ENCODE peak calls at places on chromosome 15, in four cellular contexts. One of them, this sample, is unnamed.

GRCh38 chr15:91001209-91001608 is 6.9 kb upstream of the PRC1 start:
- DNase-seq in GM23338: no peak
- DNase-seq in stomach: no peak
- DNase-seq in transverse colon: no peak
- DNase-seq in this sample: no peak

GRCh38 chr15:26082833-26083174 is 219.7 kb upstream of the ATP10A start:
- DNase-seq in GM23338: no peak
- DNase-seq in transverse colon: no peak
- DNase-seq in stomach: no peak
- DNase-seq in this sample: no peak

GRCh38 chr15:61549727-61550126 is 320.6 kb upstream of the RORA start:
- DNase-seq in stomach: no peak
- DNase-seq in transverse colon: no peak
- DNase-seq in GM23338: no peak
- DNase-seq in this sample: no peak

GRCh38 chr15:49154799-49155109 is 645 bp downstream of the COPS2 start:
- DNase-seq in transverse colon: no peak
- DNase-seq in GM23338: no peak
- DNase-seq in stomach: no peak
- DNase-seq in this sample: no peak

GRCh38 chr15:71746719-71747118 is 63.6 kb upstream of the NR2E3 start:
- DNase-seq in transverse colon: peak
- DNase-seq in stomach: no peak
- DNase-seq in GM23338: peak
- DNase-seq in this sample: no peak

GRCh38 chr15:75195122-75195765 is 6.4 kb upstream of the C15orf39 start:
- DNase-seq in GM23338: peak
- DNase-seq in stomach: no peak
- DNase-seq in transverse colon: peak
- DNase-seq in this sample: no peak

GRCh38 chr15:27119695-27120266 is 148.8 kb downstream of the GABRG3 start:
- DNase-seq in stomach: no peak
- DNase-seq in transverse colon: no peak
- DNase-seq in GM23338: no peak
- DNase-seq in this sample: no peak

GRCh38 chr15:79090487-79091203 is at the start of gene RASGRF1:
- DNase-seq in transverse colon: no peak
- DNase-seq in GM23338: peak
- DNase-seq in stomach: no peak
- DNase-seq in this sample: no peak

GRCh38 chr15:36529296-36530011 is 50.0 kb upstream of the CDIN1 start:
- DNase-seq in transverse colon: no peak
- DNase-seq in GM23338: no peak
- DNase-seq in stomach: no peak
- DNase-seq in this sample: no peak

GRCh38 chr15:51046799-51047449 is 47.8 kb downstream of the TNFAIP8L3 start:
- DNase-seq in GM23338: no peak
- DNase-seq in stomach: peak
- DNase-seq in transverse colon: peak
- DNase-seq in this sample: no peak

GRCh38 chr15:85407421-85408269 is 27.2 kb downstream of the AKAP13 start:
- DNase-seq in transverse colon: no peak
- DNase-seq in stomach: no peak
- DNase-seq in GM23338: no peak
- DNase-seq in this sample: no peak

GRCh38 chr15:72196409-72197044 is 1.1 kb downstream of the GRAMD2A start:
- DNase-seq in GM23338: no peak
- DNase-seq in transverse colon: no peak
- DNase-seq in stomach: no peak
- DNase-seq in this sample: no peak

GRCh38 chr15:42215854-42216829 is 8.0 kb upstream of the VPS39 start:
- DNase-seq in GM23338: no peak
- DNase-seq in stomach: no peak
- DNase-seq in transverse colon: no peak
- DNase-seq in this sample: no peak

GRCh38 chr15:70182858-70183695 is 85.4 kb upstream of the TLE3 start:
- DNase-seq in GM23338: peak
- DNase-seq in transverse colon: no peak
- DNase-seq in stomach: no peak
- DNase-seq in this sample: no peak

GRCh38 chr15:78956937-78957336 is 12.1 kb upstream of the CTSH start:
- DNase-seq in transverse colon: no peak
- DNase-seq in GM23338: no peak
- DNase-seq in stomach: no peak
- DNase-seq in this sample: no peak

GRCh38 chr15:88769161-88769971 is 33.9 kb upstream of the ACAN start:
- DNase-seq in stomach: no peak
- DNase-seq in transverse colon: no peak
- DNase-seq in GM23338: peak
- DNase-seq in this sample: no peak

GRCh38 chr15:75929799-75930565 is 26.3 kb downstream of the FBXO22 start:
- DNase-seq in transverse colon: no peak
- DNase-seq in stomach: no peak
- DNase-seq in GM23338: no peak
- DNase-seq in this sample: no peak

GRCh38 chr15:79168922-79169322 is 78.3 kb upstream of the RASGRF1 start:
- DNase-seq in GM23338: peak
- DNase-seq in transverse colon: no peak
- DNase-seq in stomach: no peak
- DNase-seq in this sample: no peak

GRCh38 chr15:48748535-48748934 is 62.3 kb downstream of the CEP152 start:
- DNase-seq in GM23338: no peak
- DNase-seq in stomach: no peak
- DNase-seq in transverse colon: no peak
- DNase-seq in this sample: no peak

GRCh38 chr15:74790080-74790916 is 8.4 kb downstream of the CSK start:
- DNase-seq in stomach: peak
- DNase-seq in GM23338: no peak
- DNase-seq in transverse colon: peak
- DNase-seq in this sample: no peak

GRCh38 chr15:92071030-92071644 is 217.6 kb downstream of the SLCO3A1 start:
- DNase-seq in transverse colon: no peak
- DNase-seq in GM23338: no peak
- DNase-seq in stomach: no peak
- DNase-seq in this sample: no peak

GRCh38 chr15:42324308-42324707 is 35.0 kb upstream of the CAPN3 start:
- DNase-seq in GM23338: no peak
- DNase-seq in stomach: no peak
- DNase-seq in transverse colon: no peak
- DNase-seq in this sample: no peak

GRCh38 chr15:81388431-81388760 is 14.4 kb upstream of the TMC3 start:
- DNase-seq in transverse colon: no peak
- DNase-seq in GM23338: no peak
- DNase-seq in stomach: no peak
- DNase-seq in this sample: no peak

GRCh38 chr15:38504680-38505467 is 50.9 kb downstream of the FAM98B start:
- DNase-seq in stomach: no peak
- DNase-seq in GM23338: no peak
- DNase-seq in transverse colon: no peak
- DNase-seq in this sample: no peak

GRCh38 chr15:65044724-65045481 is at the start of gene SLC51B:
- DNase-seq in transverse colon: peak
- DNase-seq in GM23338: no peak
- DNase-seq in stomach: peak
- DNase-seq in this sample: no peak
- TF ChIP-seq POLR2AphosphoS5 in transverse colon: peak
- TF ChIP-seq POLR2AphosphoS5 in GM23338: no peak
- TF ChIP-seq POLR2AphosphoS5 in stomach: peak
- TF ChIP-seq POLR2AphosphoS5 in this sample: no peak

GRCh38 chr15:83283813-83284562 is 476 bp downstream of the BNC1 start:
- DNase-seq in stomach: no peak
- DNase-seq in GM23338: peak
- DNase-seq in transverse colon: no peak
- DNase-seq in this sample: no peak

GRCh38 chr15:83284563-83285283 is at the start of gene BNC1:
- DNase-seq in transverse colon: no peak
- DNase-seq in stomach: no peak
- DNase-seq in GM23338: peak
- DNase-seq in this sample: no peak

GRCh38 chr15:83282141-83282540 is 2.3 kb downstream of the BNC1 start:
- DNase-seq in transverse colon: no peak
- DNase-seq in stomach: no peak
- DNase-seq in GM23338: no peak
- DNase-seq in this sample: no peak

GRCh38 chr15:83285284-83285978 is 967 bp upstream of the BNC1 start:
- DNase-seq in transverse colon: no peak
- DNase-seq in stomach: no peak
- DNase-seq in GM23338: peak
- DNase-seq in this sample: no peak

GRCh38 chr15:83282859-83283812 is 1.3 kb downstream of the BNC1 start:
- DNase-seq in transverse colon: no peak
- DNase-seq in stomach: no peak
- DNase-seq in GM23338: peak
- DNase-seq in this sample: no peak
- H3K4me3 ChIP-seq in transverse colon: peak
- H3K4me3 ChIP-seq in stomach: peak
- H3K4me3 ChIP-seq in GM23338: peak
- H3K4me3 ChIP-seq in this sample: peak

GRCh38 chr15:66494262-66494661 is 3.3 kb downstream of the SNAPC5 start:
- DNase-seq in transverse colon: no peak
- DNase-seq in GM23338: no peak
- DNase-seq in stomach: no peak
- DNase-seq in this sample: no peak
- TF ChIP-seq POLR2AphosphoS5 in transverse colon: no peak
- TF ChIP-seq POLR2AphosphoS5 in GM23338: no peak
- TF ChIP-seq POLR2AphosphoS5 in stomach: no peak
- TF ChIP-seq POLR2AphosphoS5 in this sample: no peak

GRCh38 chr15:100878601-100879000 is 1.0 kb upstream of the ALDH1A3 start:
- DNase-seq in stomach: no peak
- DNase-seq in GM23338: peak
- DNase-seq in transverse colon: no peak
- DNase-seq in this sample: no peak

GRCh38 chr15:100878130-100878529 is 1.5 kb upstream of the ALDH1A3 start:
- DNase-seq in transverse colon: no peak
- DNase-seq in GM23338: no peak
- DNase-seq in stomach: no peak
- DNase-seq in this sample: no peak

GRCh38 chr15:100879461-100880138 is at the start of gene ALDH1A3:
- DNase-seq in stomach: no peak
- DNase-seq in GM23338: peak
- DNase-seq in transverse colon: peak
- DNase-seq in this sample: no peak

GRCh38 chr15:100880139-100880896 is 687 bp downstream of the ALDH1A3 start:
- DNase-seq in transverse colon: no peak
- DNase-seq in GM23338: peak
- DNase-seq in stomach: no peak
- DNase-seq in this sample: no peak

DNA sequence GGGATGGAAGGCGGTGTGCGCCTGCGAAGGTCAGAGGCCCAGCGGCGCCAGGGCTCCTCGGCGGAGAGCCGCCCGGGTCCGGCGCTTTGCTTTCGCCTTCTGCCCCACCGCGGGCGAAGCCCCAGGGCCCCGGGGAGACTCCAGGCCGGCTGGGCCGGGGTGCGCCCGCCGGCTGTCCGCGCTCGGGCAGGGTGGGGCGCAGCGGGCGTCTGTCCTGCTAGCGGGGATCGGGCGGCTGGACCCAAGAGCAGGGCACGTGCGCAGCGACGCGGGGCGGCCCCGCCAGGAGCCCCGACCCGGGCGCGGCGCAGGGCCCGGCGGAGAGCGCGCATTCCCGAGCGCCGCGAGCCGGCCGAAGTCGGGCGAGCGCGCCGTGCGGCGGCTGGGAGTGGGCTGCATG is 585 bp upstream of the ALDH1A3 start:
- DNase-seq in GM23338: peak
- DNase-seq in transverse colon: no peak
- DNase-seq in stomach: no peak
- DNase-seq in this sample: no peak
- H3K4me3 ChIP-seq in GM23338: peak
- H3K4me3 ChIP-seq in transverse colon: peak
- H3K4me3 ChIP-seq in stomach: peak
- H3K4me3 ChIP-seq in this sample: peak

DNA sequence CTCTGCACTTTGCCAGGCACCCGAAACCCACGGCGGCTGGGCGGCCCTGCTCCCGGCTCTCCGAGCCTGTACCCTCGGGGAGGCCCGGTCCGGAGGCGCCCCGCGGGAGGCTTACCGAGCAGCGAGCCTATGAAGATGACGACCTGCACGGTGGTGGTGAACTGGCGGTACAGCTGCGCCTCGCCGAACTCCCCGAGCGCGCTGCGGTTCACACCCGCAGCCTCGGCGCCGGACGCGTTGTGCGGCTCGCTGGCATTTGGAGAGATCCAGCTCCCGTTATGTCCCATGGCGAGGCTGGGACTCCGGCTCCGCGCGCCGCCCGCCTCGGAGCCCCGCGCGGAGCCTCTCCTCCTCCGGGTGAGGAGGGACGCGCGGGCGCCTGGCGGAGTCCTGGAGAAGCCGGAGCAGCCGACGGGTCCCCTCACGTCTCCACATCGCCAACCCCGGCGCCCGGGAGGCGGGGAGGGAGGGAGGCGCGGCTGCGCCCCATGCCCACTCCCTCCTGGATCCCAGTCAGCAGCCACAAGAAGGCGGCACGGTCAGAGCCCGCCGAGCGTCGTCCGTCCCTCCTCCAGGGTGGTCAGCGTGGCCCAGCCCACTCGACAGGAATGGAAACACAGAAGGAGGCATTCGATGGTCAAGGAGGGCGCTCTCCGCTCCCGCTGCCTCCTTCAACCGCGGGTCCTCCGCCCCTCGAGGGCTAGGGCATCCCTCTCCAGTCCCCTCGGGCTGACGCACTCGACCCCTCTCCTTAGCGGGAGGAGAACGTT is at the start of gene GPR176:
- DNase-seq in transverse colon: peak
- DNase-seq in stomach: no peak
- DNase-seq in GM23338: peak
- DNase-seq in this sample: no peak
- TF ChIP-seq POLR2AphosphoS5 in transverse colon: no peak
- TF ChIP-seq POLR2AphosphoS5 in stomach: peak
- TF ChIP-seq POLR2AphosphoS5 in GM23338: no peak
- TF ChIP-seq POLR2AphosphoS5 in this sample: no peak

DNA sequence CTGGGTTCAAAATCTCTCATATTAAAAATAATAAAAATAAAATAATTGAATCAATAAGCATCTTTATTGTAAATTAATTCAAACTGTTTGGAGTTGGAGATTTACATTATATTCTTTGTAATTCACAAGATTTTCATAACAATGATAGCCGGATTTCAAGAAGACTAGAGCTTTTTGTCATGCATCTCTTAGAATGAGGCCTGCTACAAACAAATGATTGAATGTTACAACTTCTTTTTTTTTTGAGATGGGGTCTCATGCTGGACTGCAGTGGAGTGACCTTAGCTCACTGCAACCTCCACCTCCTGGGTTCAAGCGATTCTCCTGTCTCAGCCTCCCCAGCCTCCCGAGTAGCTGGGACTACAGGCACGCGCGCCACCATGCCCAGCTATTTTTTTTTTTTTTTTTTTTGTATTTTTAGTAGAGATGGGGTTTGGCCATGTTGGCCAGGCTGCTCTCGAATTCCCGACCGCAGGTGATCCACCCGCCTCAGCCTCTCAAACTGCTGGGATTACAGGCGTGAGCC is 3.5 kb downstream of the SLTM start:
- DNase-seq in transverse colon: no peak
- DNase-seq in GM23338: peak
- DNase-seq in stomach: no peak
- DNase-seq in this sample: no peak
- H3K4me3 ChIP-seq in transverse colon: no peak
- H3K4me3 ChIP-seq in GM23338: peak
- H3K4me3 ChIP-seq in stomach: no peak
- H3K4me3 ChIP-seq in this sample: no peak